ENCODE peak calls at places on chromosome X, in nine cellular contexts. S is CD4-positive, CD25-positive, alpha-beta regulatory T cell; I is cardiac fibroblast; L is stimulated activated naive CD8-positive, alpha-beta T cell treated with anti-CD3 and anti-CD28 coated beads, Interleukin-15, amount 100 ng/mL, for 72 hours; X is activated CD8-positive, alpha-beta T cell treated with anti-CD3 and anti-CD28 coated beads, Interleukin-2, amount 10 ng/mL, durations not matched to agents 7 days and 5 days; Z is NCI-H460; G is ACHN; R is aorta; H is stimulated activated effector memory CD8-positive, alpha-beta T cell treated with anti-CD3 and anti-CD28 coated beads, Interleukin-12 subunit alpha, Interleukin-12 subunit beta, amount 100 ng/mL, for 72 hours. O is an unnamed sample.

GRCh38 chrX:20118065-20118824 is 1.5 kb upstream of the MAP7D2 start:
- DNase-seq in I (no peak), Z (no peak), R (no peak), H (no peak), X (no peak), S (no peak), G (no peak), L (no peak), O (no peak)

GRCh38 chrX:132594129-132594528 is 105.3 kb upstream of the MBNL3 start:
- DNase-seq in I (no peak), S (no peak), R (no peak), G (no peak), X (no peak), L (no peak), Z (no peak), H (no peak), O (no peak)

GRCh38 chrX:128365523-128365922 is 313.3 kb upstream of the ACTRT1 start:
- DNase-seq in G (no peak), H (no peak), L (no peak), I (no peak), X (no peak), Z (no peak), S (no peak), R (no peak), O (no peak)

GRCh38 chrX:136028383-136028984 is 43.2 kb downstream of the SLC9A6 start:
- DNase-seq in Z (peak), L (peak), X (no peak), H (no peak), R (no peak), G (peak), I (peak), S (peak), O (peak)

GRCh38 chrX:109774706-109775105 is 41.6 kb upstream of the ACSL4 start:
- DNase-seq in X (no peak), H (no peak), S (no peak), I (peak), L (no peak), G (peak), R (no peak), Z (no peak), O (peak)

GRCh38 chrX:115649461-115650063 is 88.6 kb downstream of the PLS3 start:
- DNase-seq in G (no peak), S (no peak), R (no peak), H (no peak), X (no peak), Z (no peak), I (no peak), L (no peak), O (no peak)

GRCh38 chrX:40897768-40898167 is 162.4 kb upstream of the MED14 start:
- DNase-seq in G (no peak), H (no peak), Z (no peak), R (no peak), I (no peak), X (no peak), L (no peak), S (no peak), O (no peak)

GRCh38 chrX:15815779-15816452 is 25.6 kb downstream of the ZRSR2 start:
- DNase-seq in R (no peak), L (peak), I (peak), Z (peak), G (peak), X (peak), S (peak), H (no peak), O (peak)

GRCh38 chrX:101385026-101385684 is 836 bp downstream of the BTK start:
- DNase-seq in H (no peak), L (no peak), Z (no peak), X (no peak), I (no peak), R (no peak), S (no peak), G (no peak), O (no peak)

GRCh38 chrX:1170243-1170642 is 42.2 kb downstream of the CRLF2 start:
- DNase-seq in Z (no peak), X (no peak), G (no peak), L (no peak), H (no peak), S (no peak), R (no peak), I (no peak), O (no peak)

GRCh38 chrX:68571292-68572256 is 72.7 kb downstream of the YIPF6 start:
- DNase-seq in X (no peak), L (no peak), H (no peak), G (peak), Z (peak), S (no peak), I (peak), R (no peak), O (peak)

O was measured in fibroblast of pulmonary artery.